ENCODE peak calls at places on chromosome 6, in nine cellular contexts. One of them, this sample, is unnamed. For H3K9me3, the result is how much of the 10 kb centered on the place peaks cover.

GRCh38 chr6:23388239-23388803 is 737.7 kb upstream of the NRSN1 start:
- DNase-seq in CD8-positive, alpha-beta memory T cell: no peak
- DNase-seq in transverse colon: no peak
- DNase-seq in heart left ventricle: no peak
- DNase-seq in aorta: no peak
- DNase-seq in H9: no peak
- DNase-seq in ovary: no peak
- DNase-seq in prostate gland: no peak
- DNase-seq in MM.1S: no peak
- DNase-seq in this sample: no peak

GRCh38 chr6:42165016-42165415 is 8.1 kb upstream of the GUCA1A start:
- DNase-seq in CD8-positive, alpha-beta memory T cell: no peak
- DNase-seq in transverse colon: no peak
- DNase-seq in heart left ventricle: no peak
- DNase-seq in aorta: no peak
- DNase-seq in H9: no peak
- DNase-seq in ovary: no peak
- DNase-seq in prostate gland: no peak
- DNase-seq in MM.1S: no peak
- DNase-seq in this sample: no peak

GRCh38 chr6:36625161-36625919 is 31.2 kb downstream of the SRSF3 start:
- DNase-seq in CD8-positive, alpha-beta memory T cell: no peak
- DNase-seq in transverse colon: peak
- DNase-seq in heart left ventricle: no peak
- DNase-seq in aorta: peak
- DNase-seq in H9: no peak
- DNase-seq in ovary: no peak
- DNase-seq in prostate gland: no peak
- DNase-seq in MM.1S: no peak
- DNase-seq in this sample: no peak

GRCh38 chr6:25883991-25884390 is 9.9 kb upstream of the SLC17A3 start:
- DNase-seq in CD8-positive, alpha-beta memory T cell: no peak
- DNase-seq in transverse colon: no peak
- DNase-seq in heart left ventricle: no peak
- DNase-seq in aorta: no peak
- DNase-seq in H9: no peak
- DNase-seq in ovary: no peak
- DNase-seq in prostate gland: no peak
- DNase-seq in MM.1S: no peak
- DNase-seq in this sample: no peak

GRCh38 chr6:130760006-130760405 is 67.2 kb upstream of the SMLR1 start:
- DNase-seq in CD8-positive, alpha-beta memory T cell: no peak
- DNase-seq in transverse colon: no peak
- DNase-seq in heart left ventricle: no peak
- DNase-seq in aorta: no peak
- DNase-seq in H9: peak
- DNase-seq in ovary: no peak
- DNase-seq in prostate gland: no peak
- DNase-seq in MM.1S: peak
- DNase-seq in this sample: no peak

GRCh38 chr6:148829415-148830101 is 82.7 kb downstream of the UST start:
- DNase-seq in CD8-positive, alpha-beta memory T cell: no peak
- DNase-seq in transverse colon: no peak
- DNase-seq in heart left ventricle: no peak
- DNase-seq in aorta: no peak
- DNase-seq in H9: no peak
- DNase-seq in ovary: no peak
- DNase-seq in prostate gland: no peak
- DNase-seq in MM.1S: no peak
- DNase-seq in this sample: no peak

GRCh38 chr6:112881027-112881426 is 533.9 kb downstream of the RFPL4B start:
- DNase-seq in CD8-positive, alpha-beta memory T cell: no peak
- DNase-seq in transverse colon: no peak
- DNase-seq in heart left ventricle: no peak
- DNase-seq in aorta: no peak
- DNase-seq in H9: no peak
- DNase-seq in ovary: no peak
- DNase-seq in prostate gland: no peak
- DNase-seq in MM.1S: no peak
- DNase-seq in this sample: no peak

GRCh38 chr6:129006685-129007514 is 124.0 kb downstream of the LAMA2 start:
- DNase-seq in CD8-positive, alpha-beta memory T cell: no peak
- DNase-seq in transverse colon: no peak
- DNase-seq in heart left ventricle: no peak
- DNase-seq in aorta: no peak
- DNase-seq in H9: no peak
- DNase-seq in ovary: no peak
- DNase-seq in prostate gland: no peak
- DNase-seq in MM.1S: no peak
- DNase-seq in this sample: no peak

GRCh38 chr6:166635556-166635955 is 8.5 kb upstream of the RPS6KA2 start:
- DNase-seq in CD8-positive, alpha-beta memory T cell: no peak
- DNase-seq in transverse colon: no peak
- DNase-seq in heart left ventricle: no peak
- DNase-seq in aorta: no peak
- DNase-seq in H9: no peak
- DNase-seq in ovary: no peak
- DNase-seq in prostate gland: no peak
- DNase-seq in MM.1S: no peak
- DNase-seq in this sample: no peak

GRCh38 chr6:41071501-41071922 is 644 bp downstream of the OARD1 start:
- DNase-seq in CD8-positive, alpha-beta memory T cell: no peak
- DNase-seq in transverse colon: peak
- DNase-seq in heart left ventricle: no peak
- DNase-seq in aorta: no peak
- DNase-seq in H9: no peak
- DNase-seq in ovary: no peak
- DNase-seq in prostate gland: no peak
- DNase-seq in MM.1S: peak
- DNase-seq in this sample: no peak

GRCh38 chr6:71289039-71289801 is 609 bp downstream of the OGFRL1 start:
- DNase-seq in CD8-positive, alpha-beta memory T cell: peak
- DNase-seq in transverse colon: peak
- DNase-seq in heart left ventricle: peak
- DNase-seq in aorta: peak
- DNase-seq in H9: peak
- DNase-seq in ovary: peak
- DNase-seq in prostate gland: peak
- DNase-seq in MM.1S: peak
- DNase-seq in this sample: no peak

GRCh38 chr6:84078335-84078734 is 44.8 kb downstream of the MRAP2 start:
- DNase-seq in CD8-positive, alpha-beta memory T cell: no peak
- DNase-seq in transverse colon: no peak
- DNase-seq in heart left ventricle: no peak
- DNase-seq in aorta: no peak
- DNase-seq in H9: peak
- DNase-seq in ovary: no peak
- DNase-seq in prostate gland: no peak
- DNase-seq in MM.1S: no peak
- DNase-seq in this sample: no peak

GRCh38 chr6:84081222-84081621 is 47.6 kb downstream of the MRAP2 start:
- DNase-seq in CD8-positive, alpha-beta memory T cell: no peak
- DNase-seq in transverse colon: no peak
- DNase-seq in heart left ventricle: no peak
- DNase-seq in aorta: no peak
- DNase-seq in H9: no peak
- DNase-seq in ovary: no peak
- DNase-seq in prostate gland: no peak
- DNase-seq in MM.1S: no peak
- DNase-seq in this sample: no peak

GRCh38 chr6:84072452-84072997 is 39.0 kb downstream of the MRAP2 start:
- DNase-seq in CD8-positive, alpha-beta memory T cell: no peak
- DNase-seq in transverse colon: no peak
- DNase-seq in heart left ventricle: no peak
- DNase-seq in aorta: no peak
- DNase-seq in H9: no peak
- DNase-seq in ovary: no peak
- DNase-seq in prostate gland: no peak
- DNase-seq in MM.1S: no peak
- DNase-seq in this sample: no peak

GRCh38 chr6:84074988-84075781 is 41.6 kb downstream of the MRAP2 start:
- DNase-seq in CD8-positive, alpha-beta memory T cell: no peak
- DNase-seq in transverse colon: no peak
- DNase-seq in heart left ventricle: no peak
- DNase-seq in aorta: no peak
- DNase-seq in H9: peak
- DNase-seq in ovary: no peak
- DNase-seq in prostate gland: no peak
- DNase-seq in MM.1S: no peak
- DNase-seq in this sample: no peak

GRCh38 chr6:84077645-84078044 is 44.1 kb downstream of the MRAP2 start:
- DNase-seq in CD8-positive, alpha-beta memory T cell: no peak
- DNase-seq in transverse colon: no peak
- DNase-seq in heart left ventricle: no peak
- DNase-seq in aorta: no peak
- DNase-seq in H9: no peak
- DNase-seq in ovary: no peak
- DNase-seq in prostate gland: no peak
- DNase-seq in MM.1S: no peak
- DNase-seq in this sample: no peak
- H3K9me3 ChIP-seq in CD8-positive, alpha-beta memory T cell: under half
- H3K9me3 ChIP-seq in transverse colon: under half
- H3K9me3 ChIP-seq in heart left ventricle: under half
- H3K9me3 ChIP-seq in aorta: under half
- H3K9me3 ChIP-seq in H9: under half
- H3K9me3 ChIP-seq in ovary: under half
- H3K9me3 ChIP-seq in prostate gland: under half
- H3K9me3 ChIP-seq in MM.1S: under half
- H3K9me3 ChIP-seq in this sample: under half

DNA sequence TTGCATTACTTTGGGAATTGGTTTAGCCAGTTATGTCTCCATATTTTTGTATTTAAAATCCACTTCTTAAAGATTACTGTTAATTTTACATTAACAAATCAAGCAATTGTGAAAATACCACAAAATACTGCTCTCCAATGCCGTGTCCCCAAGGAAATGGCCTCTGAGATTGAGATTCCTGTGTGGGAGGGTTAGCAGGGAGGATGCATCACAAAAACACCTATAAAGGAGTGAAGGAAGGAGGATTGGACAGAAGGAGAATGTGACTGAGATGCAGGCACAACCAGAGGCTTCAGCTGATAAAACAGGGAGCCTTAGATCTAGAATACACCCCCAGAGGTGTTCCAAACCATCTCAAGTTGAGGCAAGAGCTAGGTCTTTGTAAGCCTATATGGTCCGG is 34.2 kb upstream of the NKAIN2 start:
- DNase-seq in CD8-positive, alpha-beta memory T cell: no peak
- DNase-seq in transverse colon: no peak
- DNase-seq in heart left ventricle: no peak
- DNase-seq in aorta: no peak
- DNase-seq in H9: no peak
- DNase-seq in ovary: no peak
- DNase-seq in prostate gland: no peak
- DNase-seq in MM.1S: no peak
- DNase-seq in this sample: no peak
- H3K9me3 ChIP-seq in CD8-positive, alpha-beta memory T cell: under half
- H3K9me3 ChIP-seq in transverse colon: under half
- H3K9me3 ChIP-seq in heart left ventricle: under half
- H3K9me3 ChIP-seq in aorta: under half
- H3K9me3 ChIP-seq in H9: under half
- H3K9me3 ChIP-seq in ovary: under half
- H3K9me3 ChIP-seq in prostate gland: under half
- H3K9me3 ChIP-seq in MM.1S: under half
- H3K9me3 ChIP-seq in this sample: under half

DNA sequence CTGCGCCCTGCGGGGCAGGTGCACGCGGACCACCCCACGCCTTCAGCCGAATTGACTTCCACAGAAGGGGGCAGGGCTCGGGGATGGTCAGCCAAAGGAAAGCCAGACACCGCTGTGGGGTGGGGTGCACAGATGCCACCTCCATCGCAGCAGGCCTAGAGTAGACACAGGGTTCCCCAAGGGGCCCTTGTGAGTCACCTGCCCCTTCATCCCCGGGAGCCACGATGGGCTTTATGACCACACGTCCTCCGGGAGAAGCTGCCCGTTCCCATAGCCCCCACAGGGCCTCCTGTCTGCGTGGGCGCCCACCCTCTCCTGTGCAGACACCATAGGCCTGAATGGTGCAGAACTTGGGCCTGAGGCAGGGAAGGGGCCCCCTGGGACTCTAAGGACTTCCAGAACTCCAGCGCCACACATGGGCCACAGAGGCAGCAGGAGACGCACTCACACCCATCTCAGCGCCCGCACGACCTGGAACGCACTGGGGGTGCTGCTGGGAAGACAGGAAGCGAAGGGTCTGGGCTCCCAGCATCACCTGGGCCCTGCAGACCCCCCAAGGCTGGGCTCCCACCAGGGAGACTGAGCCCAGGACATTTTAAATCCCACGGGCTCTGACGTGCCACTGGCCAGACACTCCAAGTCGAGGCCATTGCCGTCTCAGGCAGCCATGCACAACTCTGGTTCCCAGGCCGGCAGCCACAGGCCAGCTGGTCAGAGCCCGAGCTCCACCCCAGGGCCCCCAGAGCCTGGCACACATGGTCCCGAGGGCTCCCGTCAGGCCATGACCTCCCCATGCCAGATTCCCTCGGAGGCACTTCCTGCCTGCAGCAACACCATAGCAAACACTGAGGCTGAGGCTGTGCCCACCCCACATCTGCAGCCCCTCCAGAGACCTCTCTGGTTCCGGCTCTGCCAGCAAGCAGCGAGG is 134.2 kb downstream of the DLL1 start:
- DNase-seq in CD8-positive, alpha-beta memory T cell: no peak
- DNase-seq in transverse colon: no peak
- DNase-seq in heart left ventricle: no peak
- DNase-seq in aorta: peak
- DNase-seq in H9: no peak
- DNase-seq in ovary: peak
- DNase-seq in prostate gland: no peak
- DNase-seq in MM.1S: no peak
- DNase-seq in this sample: peak
- H3K9me3 ChIP-seq in CD8-positive, alpha-beta memory T cell: under half
- H3K9me3 ChIP-seq in transverse colon: under half
- H3K9me3 ChIP-seq in heart left ventricle: under half
- H3K9me3 ChIP-seq in aorta: under half
- H3K9me3 ChIP-seq in H9: under half
- H3K9me3 ChIP-seq in ovary: under half
- H3K9me3 ChIP-seq in prostate gland: under half
- H3K9me3 ChIP-seq in MM.1S: under half
- H3K9me3 ChIP-seq in this sample: under half

GRCh38 chr6:31340228-31340627 is 16.8 kb downstream of the HLA-B start:
- DNase-seq in CD8-positive, alpha-beta memory T cell: no peak
- DNase-seq in transverse colon: no peak
- DNase-seq in heart left ventricle: no peak
- DNase-seq in aorta: no peak
- DNase-seq in H9: no peak
- DNase-seq in ovary: no peak
- DNase-seq in prostate gland: no peak
- DNase-seq in MM.1S: no peak
- DNase-seq in this sample: no peak

GRCh38 chr6:31339210-31339609 is 17.8 kb downstream of the HLA-B start:
- DNase-seq in CD8-positive, alpha-beta memory T cell: no peak
- DNase-seq in transverse colon: no peak
- DNase-seq in heart left ventricle: no peak
- DNase-seq in aorta: no peak
- DNase-seq in H9: no peak
- DNase-seq in ovary: no peak
- DNase-seq in prostate gland: no peak
- DNase-seq in MM.1S: no peak
- DNase-seq in this sample: no peak

GRCh38 chr6:31332637-31333602 is 24.1 kb downstream of the HLA-B start:
- DNase-seq in CD8-positive, alpha-beta memory T cell: peak
- DNase-seq in transverse colon: no peak
- DNase-seq in heart left ventricle: no peak
- DNase-seq in aorta: no peak
- DNase-seq in H9: no peak
- DNase-seq in ovary: no peak
- DNase-seq in prostate gland: no peak
- DNase-seq in MM.1S: no peak
- DNase-seq in this sample: no peak

GRCh38 chr6:31336872-31337496 is 20.0 kb downstream of the HLA-B start:
- DNase-seq in CD8-positive, alpha-beta memory T cell: no peak
- DNase-seq in transverse colon: no peak
- DNase-seq in heart left ventricle: no peak
- DNase-seq in aorta: no peak
- DNase-seq in H9: no peak
- DNase-seq in ovary: no peak
- DNase-seq in prostate gland: no peak
- DNase-seq in MM.1S: no peak
- DNase-seq in this sample: no peak
- H3K9me3 ChIP-seq in CD8-positive, alpha-beta memory T cell: under half
- H3K9me3 ChIP-seq in transverse colon: under half
- H3K9me3 ChIP-seq in heart left ventricle: under half
- H3K9me3 ChIP-seq in aorta: under half
- H3K9me3 ChIP-seq in H9: under half
- H3K9me3 ChIP-seq in ovary: under half
- H3K9me3 ChIP-seq in prostate gland: under half
- H3K9me3 ChIP-seq in MM.1S: under half
- H3K9me3 ChIP-seq in this sample: under half